ENCODE peak calls at places on chromosome 18, in six cellular contexts. M, Z, R, X, I and N are unnamed samples.

GRCh38 chr18:7778181-7778580 is 211.1 kb downstream of the PTPRM start:
- DNase-seq in Z (no peak), I (peak), R (no peak), M (no peak), X (no peak), N (no peak)

GRCh38 chr18:12586956-12587355 is 71.0 kb downstream of the SPIRE1 start:
- DNase-seq in M (no peak), I (no peak), X (no peak), R (no peak), Z (no peak), N (no peak)

GRCh38 chr18:23650963-23651927 is 11.5 kb downstream of the ANKRD29 start:
- DNase-seq in Z (peak), R (no peak), X (no peak), M (no peak), I (peak), N (no peak)

GRCh38 chr18:7084080-7084765 is 33.4 kb downstream of the LAMA1 start:
- DNase-seq in R (no peak), M (no peak), Z (no peak), I (peak), X (no peak), N (no peak)

GRCh38 chr18:76955529-76956170 is 133.3 kb downstream of the ZNF236 start:
- DNase-seq in M (no peak), I (no peak), R (no peak), Z (no peak), X (no peak), N (no peak)

GRCh38 chr18:68533641-68534040 is 181.3 kb downstream of the TMX3 start:
- DNase-seq in I (no peak), R (no peak), Z (no peak), M (no peak), X (no peak), N (no peak)

GRCh38 chr18:36360256-36360909 is 62.9 kb downstream of the FHOD3 start:
- DNase-seq in X (no peak), R (no peak), Z (no peak), I (no peak), M (no peak), N (no peak)

GRCh38 chr18:63073481-63073880 is 246.1 kb downstream of the BCL2 start:
- DNase-seq in I (no peak), R (peak), Z (no peak), M (peak), X (no peak), N (peak)

GRCh38 chr18:49560277-49561126 is 1.4 kb upstream of the LIPG start:
- DNase-seq in M (peak), R (no peak), X (no peak), Z (no peak), I (no peak), N (no peak)

GRCh38 chr18:42053188-42053781 is 98.3 kb downstream of the PIK3C3 start:
- DNase-seq in R (peak), I (peak), X (no peak), M (peak), Z (no peak), N (no peak)

GRCh38 chr18:79526468-79527460 is 131.0 kb downstream of the NFATC1 start:
- DNase-seq in M (peak), R (no peak), I (no peak), X (no peak), Z (no peak), N (no peak)

GRCh38 chr18:4987452-4988405 is 209.3 kb downstream of the AKAIN1 start:
- DNase-seq in M (no peak), Z (no peak), R (no peak), I (no peak), X (no peak), N (no peak)

GRCh38 chr18:27887711-27888495 is 289.0 kb downstream of the CDH2 start:
- DNase-seq in X (no peak), M (no peak), Z (no peak), I (peak), R (no peak), N (no peak)

GRCh38 chr18:55869965-55870585 is 282.1 kb upstream of the TCF4 start:
- DNase-seq in Z (peak), M (no peak), I (peak), R (no peak), X (no peak), N (no peak)

GRCh38 chr18:21115519-21116411 is 4.2 kb upstream of the ROCK1 start:
- DNase-seq in M (no peak), X (no peak), R (no peak), I (peak), Z (no peak), N (no peak)

GRCh38 chr18:59813942-59814341 is 85.9 kb upstream of the PMAIP1 start:
- DNase-seq in R (no peak), M (no peak), Z (no peak), X (no peak), I (peak), N (no peak)

GRCh38 chr18:59646228-59646945 is 50.8 kb downstream of the CCBE1 start:
- DNase-seq in Z (no peak), X (no peak), M (no peak), I (no peak), R (no peak), N (no peak)

GRCh38 chr18:46428368-46428767 is 228.7 kb downstream of the LOXHD1 start:
- DNase-seq in Z (no peak), X (no peak), R (no peak), M (no peak), I (no peak), N (no peak)

GRCh38 chr18:11147371-11147860 is 2.0 kb downstream of the PIEZO2 start:
- DNase-seq in R (no peak), Z (no peak), X (no peak), I (no peak), M (no peak), N (no peak)

GRCh38 chr18:30248061-30248460 is 794.5 kb downstream of the DSC3 start:
- DNase-seq in Z (no peak), M (no peak), I (no peak), X (no peak), R (no peak), N (no peak)

GRCh38 chr18:80070825-80071224 is 36.6 kb downstream of the RBFA start:
- DNase-seq in I (no peak), R (no peak), M (no peak), Z (no peak), X (no peak), N (no peak)